ENCODE peak calls at places on chromosome 11, in ten cellular contexts. K is aorta, Q is Panc1, H is HCT116, P is left lung, I is pancreas, J is foreskin keratinocyte, C is psoas muscle, U is heart left ventricle, Y is right cardiac atrium. N is an unnamed sample.
A peak's percentile ranks its signal among the peaks of the same experiment; 100 is the strongest.

GRCh38 chr11:97722721-97723120 is 1298.0 kb upstream of the CNTN5 start:
- ATAC-seq in K (no peak), Q (no peak), H (no peak), P (no peak), I (no peak), J (no peak), C (no peak), U (no peak), Y (no peak), N (no peak)

GRCh38 chr11:111205622-111206385 is 39.7 kb upstream of the POU2AF2 start:
- ATAC-seq in K (peak; percentile 60), Q (no peak), H (no peak), P (no peak), I (no peak), J (no peak), C (no peak), U (no peak), Y (no peak), N (no peak)

GRCh38 chr11:34140149-34140548 is 34.7 kb downstream of the NAT10 start:
- ATAC-seq in K (no peak), Q (no peak), H (no peak), P (no peak), I (no peak), J (no peak), C (no peak), U (no peak), Y (no peak), N (no peak)

GRCh38 chr11:85680897-85681296 is 5.1 kb downstream of the CCDC89 start:
- ATAC-seq in K (no peak), Q (no peak), H (no peak), P (no peak), I (no peak), J (peak; percentile 10), C (no peak), U (no peak), Y (no peak), N (no peak)

GRCh38 chr11:34524696-34525095 is 11.1 kb upstream of the ELF5 start:
- ATAC-seq in K (no peak), Q (peak; percentile 18), H (no peak), P (no peak), I (no peak), J (no peak), C (no peak), U (no peak), Y (no peak), N (no peak)

GRCh38 chr11:13970986-13971385 is 8.5 kb downstream of the SPON1 start:
- ATAC-seq in K (no peak), Q (peak; percentile 83), H (peak; percentile 99), P (peak; percentile 77), I (no peak), J (peak; percentile 51), C (no peak), U (peak; percentile 49), Y (no peak), N (no peak)

GRCh38 chr11:34926101-34926830 is 9.8 kb downstream of the PDHX start:
- ATAC-seq in K (no peak), Q (peak; percentile 83), H (peak; percentile 75), P (peak; percentile 85), I (peak; percentile 72), J (peak; percentile 35), C (no peak), U (peak; percentile 77), Y (peak; percentile 34), N (peak; percentile 34)

GRCh38 chr11:133474461-133474860 is 57.8 kb downstream of the OPCML start:
- ATAC-seq in K (no peak), Q (no peak), H (no peak), P (no peak), I (no peak), J (no peak), C (no peak), U (no peak), Y (no peak), N (no peak)

GRCh38 chr11:68942751-68943271 is 38.0 kb downstream of the MRGPRD start:
- ATAC-seq in K (peak; percentile 87), Q (peak; percentile 22), H (no peak), P (peak; percentile 20), I (no peak), J (no peak), C (no peak), U (peak; percentile 25), Y (peak; percentile 30), N (peak; percentile 64)

GRCh38 chr11:45620243-45620642 is 45.2 kb downstream of the CHST1 start:
- ATAC-seq in K (no peak), Q (no peak), H (no peak), P (no peak), I (no peak), J (no peak), C (no peak), U (no peak), Y (no peak), N (no peak)

GRCh38 chr11:134584706-134585445 is 172.8 kb upstream of the B3GAT1 start:
- ATAC-seq in K (no peak), Q (no peak), H (no peak), P (no peak), I (no peak), J (no peak), C (no peak), U (peak; percentile 54), Y (no peak), N (no peak)

GRCh38 chr11:115153731-115154354 is 350.4 kb downstream of the CADM1 start:
- ATAC-seq in K (no peak), Q (no peak), H (no peak), P (no peak), I (no peak), J (no peak), C (no peak), U (no peak), Y (no peak), N (no peak)

GRCh38 chr11:1817511-1817910 is 17.3 kb upstream of the SYT8 start:
- ATAC-seq in K (no peak), Q (no peak), H (no peak), P (no peak), I (no peak), J (no peak), C (no peak), U (no peak), Y (no peak), N (no peak)

GRCh38 chr11:123054301-123055065 is 7.5 kb downstream of the HSPA8 start:
- ATAC-seq in K (peak; percentile 90), Q (peak; percentile 82), H (peak; percentile 66), P (peak; percentile 91), I (peak; percentile 71), J (peak; percentile 37), C (peak; percentile 72), U (peak; percentile 89), Y (peak; percentile 84), N (peak; percentile 83)

GRCh38 chr11:126277322-126277721 is 5.6 kb upstream of the TIRAP start:
- ATAC-seq in K (no peak), Q (no peak), H (no peak), P (no peak), I (no peak), J (no peak), C (no peak), U (no peak), Y (no peak), N (no peak)

DNA sequence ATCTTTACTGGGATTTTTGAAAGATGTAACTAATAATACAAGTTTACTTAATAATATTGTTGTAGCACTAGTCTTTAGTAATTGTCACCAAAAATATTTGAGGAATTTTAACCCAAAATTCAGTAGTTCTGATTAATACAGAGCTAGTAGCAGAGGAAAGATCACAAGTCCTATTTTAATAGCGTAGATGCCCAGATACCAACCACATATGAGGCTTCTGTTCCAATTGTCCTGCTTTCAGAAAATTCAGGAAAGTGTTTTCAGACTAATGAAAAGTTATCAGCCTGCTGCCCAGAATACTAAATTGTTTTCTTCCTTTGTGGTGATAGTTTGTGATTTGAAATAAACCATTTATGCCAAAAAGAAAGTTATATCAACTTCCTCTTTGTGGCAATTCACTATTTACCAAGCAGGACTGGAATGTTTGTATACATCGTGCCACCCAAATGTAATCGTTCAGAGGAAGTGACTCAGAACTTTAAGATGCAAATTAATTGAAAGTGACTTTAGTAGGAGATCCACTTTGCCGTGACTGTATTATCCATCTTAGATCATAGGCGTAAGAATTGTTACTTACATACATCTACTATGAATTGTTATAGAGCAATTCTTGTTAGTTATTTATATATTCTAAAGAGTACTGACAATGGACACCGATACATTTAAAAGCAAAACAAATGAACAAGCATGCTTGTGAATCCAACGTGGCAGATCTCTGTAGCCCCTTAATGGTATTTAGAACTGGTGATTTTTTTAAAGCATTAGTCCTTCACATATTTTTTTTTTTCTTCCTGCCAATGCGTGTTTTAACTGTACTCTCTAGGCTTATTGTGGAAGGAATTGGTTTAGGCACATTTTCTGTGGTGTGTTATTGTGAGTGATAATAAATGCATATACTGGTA is 231.0 kb downstream of the DDX10 start:
- ATAC-seq in K (no peak), Q (peak; percentile 93), H (peak; percentile 55), P (peak; percentile 29), I (no peak), J (peak; percentile 86), C (no peak), U (no peak), Y (no peak), N (no peak)
- H3K27ac ChIP-seq in K (no peak overlapping the region), Q (peak overlapping the region; percentile 37), H (peak overlapping the region; percentile 97), P (no peak overlapping the region), I (no peak overlapping the region), J (no peak overlapping the region), C (no peak overlapping the region), U (no peak overlapping the region), Y (no peak overlapping the region), N (no peak overlapping the region)

GRCh38 chr11:3834349-3835099 is 6.2 kb downstream of the RHOG start:
- ATAC-seq in K (no peak), Q (no peak), H (no peak), P (peak; percentile 13), I (no peak), J (no peak), C (no peak), U (peak; percentile 36), Y (peak; percentile 36), N (no peak)
- H3K27ac ChIP-seq in K (no peak overlapping the region), Q (no peak overlapping the region), H (no peak overlapping the region), P (peak overlapping the region; percentile 99), I (no peak overlapping the region), J (no peak overlapping the region), C (no peak overlapping the region), U (peak overlapping the region; percentile 66), Y (no peak overlapping the region), N (no peak overlapping the region)

GRCh38 chr11:93737904-93738612 is 3.2 kb downstream of the TAF1D start:
- ATAC-seq in K (no peak), Q (no peak), H (no peak), P (no peak), I (no peak), J (peak; percentile 37), C (no peak), U (no peak), Y (no peak), N (no peak)
- H3K27ac ChIP-seq in K (no peak overlapping the region), Q (peak overlapping the region; percentile 97), H (peak overlapping the region; percentile 86), P (no peak overlapping the region), I (no peak overlapping the region), J (peak overlapping the region; percentile 92), C (peak overlapping the region; percentile 30), U (no peak overlapping the region), Y (no peak overlapping the region), N (no peak overlapping the region)

DNA sequence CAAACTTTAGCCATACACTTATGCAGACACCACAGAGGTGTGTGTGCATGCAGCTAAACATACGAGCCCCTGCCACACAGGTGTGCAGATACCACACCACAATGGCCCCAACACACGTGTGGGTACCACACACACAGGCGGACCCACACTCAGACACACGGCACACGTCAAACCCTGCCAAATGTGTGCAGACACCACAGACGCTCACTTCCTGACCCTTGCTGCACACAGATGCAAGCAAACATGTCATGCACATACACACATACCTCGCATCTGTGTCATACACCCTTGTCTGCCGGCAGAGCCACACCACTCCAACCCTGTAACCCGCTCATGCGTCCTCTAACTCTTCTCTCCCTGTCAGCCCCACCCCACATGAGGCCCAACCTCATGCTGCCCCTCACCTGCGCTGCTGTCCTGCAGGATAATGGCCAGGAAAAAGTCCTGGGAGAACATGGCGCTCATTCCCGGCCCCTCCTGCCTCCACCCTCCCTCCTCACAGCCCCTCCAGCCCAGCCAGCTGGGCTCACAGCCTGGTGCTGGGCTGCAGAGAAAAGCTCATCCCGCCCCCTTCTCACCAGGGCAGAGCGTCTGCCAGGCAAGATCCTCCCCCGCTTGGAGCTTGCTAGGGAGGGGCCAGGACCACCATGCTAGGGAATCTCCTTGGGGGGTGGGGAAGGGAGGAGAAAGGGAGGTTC is 14.2 kb downstream of the SMPD1 start:
- ATAC-seq in K (no peak), Q (peak; percentile 43), H (no peak), P (no peak), I (no peak), J (peak; percentile 71), C (no peak), U (no peak), Y (no peak), N (no peak)
- H3K27ac ChIP-seq in K (no peak overlapping the region), Q (no peak overlapping the region), H (no peak overlapping the region), P (no peak overlapping the region), I (no peak overlapping the region), J (no peak overlapping the region), C (no peak overlapping the region), U (no peak overlapping the region), Y (no peak overlapping the region), N (peak overlapping the region; percentile 5)

N was measured in gastroesophageal sphincter.